ENCODE peak calls at places on chromosomes 4 and X, in ten cellular contexts. One of them, this sample, is unnamed.

GRCh38 chrX:107025538-107025937 is 25.5 kb upstream of the MORC4 start:
- DNase-seq in adipocyte: peak
- DNase-seq in skeletal muscle cell: no peak
- DNase-seq in CD4-positive, CD25-positive, alpha-beta regulatory T cell: no peak
- DNase-seq in effector memory CD4-positive, alpha-beta T cell: no peak
- DNase-seq in choroid plexus epithelial cell: peak
- DNase-seq in neural progenitor cell: peak
- DNase-seq in right atrium auricular region: no peak
- DNase-seq in esophagus squamous epithelium: no peak
- DNase-seq in breast epithelium: no peak
- DNase-seq in this sample: peak

GRCh38 chrX:120235284-120235683 is 15.3 kb upstream of the ZBTB33 start:
- DNase-seq in adipocyte: no peak
- DNase-seq in skeletal muscle cell: no peak
- DNase-seq in CD4-positive, CD25-positive, alpha-beta regulatory T cell: no peak
- DNase-seq in effector memory CD4-positive, alpha-beta T cell: no peak
- DNase-seq in choroid plexus epithelial cell: no peak
- DNase-seq in neural progenitor cell: no peak
- DNase-seq in right atrium auricular region: no peak
- DNase-seq in esophagus squamous epithelium: no peak
- DNase-seq in breast epithelium: no peak
- DNase-seq in this sample: no peak

GRCh38 chr4:83356899-83357661 is 22.4 kb upstream of the HPSE start:
- DNase-seq in adipocyte: peak
- DNase-seq in skeletal muscle cell: peak
- DNase-seq in CD4-positive, CD25-positive, alpha-beta regulatory T cell: no peak
- DNase-seq in effector memory CD4-positive, alpha-beta T cell: no peak
- DNase-seq in choroid plexus epithelial cell: peak
- DNase-seq in neural progenitor cell: no peak
- DNase-seq in right atrium auricular region: no peak
- DNase-seq in esophagus squamous epithelium: no peak
- DNase-seq in breast epithelium: no peak
- DNase-seq in this sample: peak

GRCh38 chr4:19947349-19947748 is 304.4 kb upstream of the SLIT2 start:
- DNase-seq in adipocyte: peak
- DNase-seq in skeletal muscle cell: peak
- DNase-seq in CD4-positive, CD25-positive, alpha-beta regulatory T cell: no peak
- DNase-seq in effector memory CD4-positive, alpha-beta T cell: no peak
- DNase-seq in choroid plexus epithelial cell: peak
- DNase-seq in neural progenitor cell: no peak
- DNase-seq in right atrium auricular region: no peak
- DNase-seq in esophagus squamous epithelium: no peak
- DNase-seq in breast epithelium: no peak
- DNase-seq in this sample: peak

GRCh38 chr4:172892300-172892699 is 276.3 kb upstream of the GALNT7 start:
- DNase-seq in adipocyte: no peak
- DNase-seq in skeletal muscle cell: no peak
- DNase-seq in CD4-positive, CD25-positive, alpha-beta regulatory T cell: no peak
- DNase-seq in effector memory CD4-positive, alpha-beta T cell: no peak
- DNase-seq in choroid plexus epithelial cell: peak
- DNase-seq in neural progenitor cell: peak
- DNase-seq in right atrium auricular region: no peak
- DNase-seq in esophagus squamous epithelium: no peak
- DNase-seq in breast epithelium: no peak
- DNase-seq in this sample: peak

GRCh38 chr4:42609051-42609450 is 47.9 kb downstream of the ATP8A1 start:
- DNase-seq in adipocyte: no peak
- DNase-seq in skeletal muscle cell: no peak
- DNase-seq in CD4-positive, CD25-positive, alpha-beta regulatory T cell: no peak
- DNase-seq in effector memory CD4-positive, alpha-beta T cell: no peak
- DNase-seq in choroid plexus epithelial cell: no peak
- DNase-seq in neural progenitor cell: no peak
- DNase-seq in right atrium auricular region: no peak
- DNase-seq in esophagus squamous epithelium: no peak
- DNase-seq in breast epithelium: no peak
- DNase-seq in this sample: no peak

GRCh38 chrX:94814216-94814615 is 1140.2 kb downstream of the FAM133A start:
- DNase-seq in adipocyte: no peak
- DNase-seq in skeletal muscle cell: no peak
- DNase-seq in CD4-positive, CD25-positive, alpha-beta regulatory T cell: no peak
- DNase-seq in effector memory CD4-positive, alpha-beta T cell: no peak
- DNase-seq in choroid plexus epithelial cell: no peak
- DNase-seq in neural progenitor cell: no peak
- DNase-seq in right atrium auricular region: no peak
- DNase-seq in esophagus squamous epithelium: no peak
- DNase-seq in breast epithelium: no peak
- DNase-seq in this sample: no peak

GRCh38 chr4:142656178-142656577 is 189.9 kb downstream of the INPP4B start:
- DNase-seq in adipocyte: peak
- DNase-seq in skeletal muscle cell: peak
- DNase-seq in CD4-positive, CD25-positive, alpha-beta regulatory T cell: no peak
- DNase-seq in effector memory CD4-positive, alpha-beta T cell: no peak
- DNase-seq in choroid plexus epithelial cell: peak
- DNase-seq in neural progenitor cell: peak
- DNase-seq in right atrium auricular region: no peak
- DNase-seq in esophagus squamous epithelium: no peak
- DNase-seq in breast epithelium: no peak
- DNase-seq in this sample: peak

GRCh38 chrX:151714367-151714766 is 1.5 kb upstream of the FATE1 start:
- DNase-seq in adipocyte: no peak
- DNase-seq in skeletal muscle cell: no peak
- DNase-seq in CD4-positive, CD25-positive, alpha-beta regulatory T cell: no peak
- DNase-seq in effector memory CD4-positive, alpha-beta T cell: no peak
- DNase-seq in choroid plexus epithelial cell: no peak
- DNase-seq in neural progenitor cell: no peak
- DNase-seq in right atrium auricular region: no peak
- DNase-seq in esophagus squamous epithelium: no peak
- DNase-seq in breast epithelium: no peak
- DNase-seq in this sample: no peak

GRCh38 chr4:159374749-159375535 is 272.1 kb downstream of the RAPGEF2 start:
- DNase-seq in adipocyte: peak
- DNase-seq in skeletal muscle cell: peak
- DNase-seq in CD4-positive, CD25-positive, alpha-beta regulatory T cell: no peak
- DNase-seq in effector memory CD4-positive, alpha-beta T cell: no peak
- DNase-seq in choroid plexus epithelial cell: peak
- DNase-seq in neural progenitor cell: no peak
- DNase-seq in right atrium auricular region: no peak
- DNase-seq in esophagus squamous epithelium: no peak
- DNase-seq in breast epithelium: no peak
- DNase-seq in this sample: peak

GRCh38 chrX:153638436-153639176 is 8.4 kb upstream of the DUSP9 start:
- DNase-seq in adipocyte: no peak
- DNase-seq in skeletal muscle cell: no peak
- DNase-seq in CD4-positive, CD25-positive, alpha-beta regulatory T cell: no peak
- DNase-seq in effector memory CD4-positive, alpha-beta T cell: no peak
- DNase-seq in choroid plexus epithelial cell: no peak
- DNase-seq in neural progenitor cell: no peak
- DNase-seq in right atrium auricular region: no peak
- DNase-seq in esophagus squamous epithelium: no peak
- DNase-seq in breast epithelium: no peak
- DNase-seq in this sample: no peak

GRCh38 chrX:17472424-17472823 is 97.4 kb downstream of the NHS start:
- DNase-seq in adipocyte: no peak
- DNase-seq in skeletal muscle cell: no peak
- DNase-seq in CD4-positive, CD25-positive, alpha-beta regulatory T cell: no peak
- DNase-seq in effector memory CD4-positive, alpha-beta T cell: no peak
- DNase-seq in choroid plexus epithelial cell: no peak
- DNase-seq in neural progenitor cell: no peak
- DNase-seq in right atrium auricular region: no peak
- DNase-seq in esophagus squamous epithelium: no peak
- DNase-seq in breast epithelium: no peak
- DNase-seq in this sample: no peak

GRCh38 chr4:39410415-39410814 is 3.7 kb downstream of the KLB start:
- DNase-seq in adipocyte: peak
- DNase-seq in skeletal muscle cell: no peak
- DNase-seq in CD4-positive, CD25-positive, alpha-beta regulatory T cell: no peak
- DNase-seq in effector memory CD4-positive, alpha-beta T cell: no peak
- DNase-seq in choroid plexus epithelial cell: peak
- DNase-seq in neural progenitor cell: no peak
- DNase-seq in right atrium auricular region: no peak
- DNase-seq in esophagus squamous epithelium: no peak
- DNase-seq in breast epithelium: no peak
- DNase-seq in this sample: peak

GRCh38 chr4:186557486-186557885 is 2.1 kb upstream of the MTNR1A start:
- DNase-seq in adipocyte: peak
- DNase-seq in skeletal muscle cell: peak
- DNase-seq in CD4-positive, CD25-positive, alpha-beta regulatory T cell: no peak
- DNase-seq in effector memory CD4-positive, alpha-beta T cell: no peak
- DNase-seq in choroid plexus epithelial cell: peak
- DNase-seq in neural progenitor cell: no peak
- DNase-seq in right atrium auricular region: no peak
- DNase-seq in esophagus squamous epithelium: no peak
- DNase-seq in breast epithelium: no peak
- DNase-seq in this sample: peak

GRCh38 chr4:83629945-83630684 is 94.2 kb downstream of the GPAT3 start:
- DNase-seq in adipocyte: peak
- DNase-seq in skeletal muscle cell: peak
- DNase-seq in CD4-positive, CD25-positive, alpha-beta regulatory T cell: no peak
- DNase-seq in effector memory CD4-positive, alpha-beta T cell: no peak
- DNase-seq in choroid plexus epithelial cell: peak
- DNase-seq in neural progenitor cell: no peak
- DNase-seq in right atrium auricular region: no peak
- DNase-seq in esophagus squamous epithelium: no peak
- DNase-seq in breast epithelium: no peak
- DNase-seq in this sample: peak

GRCh38 chrX:2607113-2607512 is 84.0 kb upstream of the CD99 start:
- DNase-seq in adipocyte: no peak
- DNase-seq in skeletal muscle cell: no peak
- DNase-seq in CD4-positive, CD25-positive, alpha-beta regulatory T cell: no peak
- DNase-seq in effector memory CD4-positive, alpha-beta T cell: no peak
- DNase-seq in choroid plexus epithelial cell: no peak
- DNase-seq in neural progenitor cell: no peak
- DNase-seq in right atrium auricular region: no peak
- DNase-seq in esophagus squamous epithelium: no peak
- DNase-seq in breast epithelium: no peak
- DNase-seq in this sample: no peak
- H3K4me3 ChIP-seq in adipocyte: no peak
- H3K4me3 ChIP-seq in skeletal muscle cell: no peak
- H3K4me3 ChIP-seq in CD4-positive, CD25-positive, alpha-beta regulatory T cell: no peak
- H3K4me3 ChIP-seq in effector memory CD4-positive, alpha-beta T cell: no peak
- H3K4me3 ChIP-seq in choroid plexus epithelial cell: no peak
- H3K4me3 ChIP-seq in neural progenitor cell: no peak
- H3K4me3 ChIP-seq in right atrium auricular region: no peak
- H3K4me3 ChIP-seq in esophagus squamous epithelium: no peak
- H3K4me3 ChIP-seq in breast epithelium: no peak
- H3K4me3 ChIP-seq in this sample: no peak

DNA sequence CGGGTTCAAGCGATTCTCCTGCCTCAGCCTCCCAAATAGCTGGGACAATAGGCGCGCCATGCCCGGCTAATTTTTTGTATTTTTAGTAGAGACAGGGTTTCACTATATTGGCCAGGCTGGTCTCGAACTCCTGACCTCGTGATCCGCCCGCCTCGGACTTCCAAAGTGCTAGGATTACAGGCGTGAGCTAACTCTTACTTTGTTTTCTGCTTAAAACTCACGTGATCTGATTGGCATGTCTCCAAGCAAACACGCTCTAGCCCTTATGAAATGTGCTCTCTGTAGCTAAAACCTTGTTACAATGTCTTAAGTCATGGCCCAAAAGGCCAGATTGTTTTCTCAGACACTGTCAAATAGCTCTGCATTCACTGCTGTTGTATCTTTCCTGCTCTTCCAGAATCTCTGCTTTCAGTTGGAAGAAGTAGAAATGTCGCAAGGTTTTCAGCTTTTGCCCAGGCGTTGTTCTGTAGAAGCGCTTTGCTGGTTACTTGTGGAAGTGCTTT is 39.7 kb upstream of the OGT start:
- DNase-seq in adipocyte: no peak
- DNase-seq in skeletal muscle cell: no peak
- DNase-seq in CD4-positive, CD25-positive, alpha-beta regulatory T cell: no peak
- DNase-seq in effector memory CD4-positive, alpha-beta T cell: no peak
- DNase-seq in choroid plexus epithelial cell: peak
- DNase-seq in neural progenitor cell: no peak
- DNase-seq in right atrium auricular region: no peak
- DNase-seq in esophagus squamous epithelium: no peak
- DNase-seq in breast epithelium: no peak
- DNase-seq in this sample: peak
- H3K4me3 ChIP-seq in adipocyte: peak
- H3K4me3 ChIP-seq in skeletal muscle cell: peak
- H3K4me3 ChIP-seq in CD4-positive, CD25-positive, alpha-beta regulatory T cell: no peak
- H3K4me3 ChIP-seq in effector memory CD4-positive, alpha-beta T cell: no peak
- H3K4me3 ChIP-seq in choroid plexus epithelial cell: no peak
- H3K4me3 ChIP-seq in neural progenitor cell: no peak
- H3K4me3 ChIP-seq in right atrium auricular region: peak
- H3K4me3 ChIP-seq in esophagus squamous epithelium: peak
- H3K4me3 ChIP-seq in breast epithelium: peak
- H3K4me3 ChIP-seq in this sample: peak

DNA sequence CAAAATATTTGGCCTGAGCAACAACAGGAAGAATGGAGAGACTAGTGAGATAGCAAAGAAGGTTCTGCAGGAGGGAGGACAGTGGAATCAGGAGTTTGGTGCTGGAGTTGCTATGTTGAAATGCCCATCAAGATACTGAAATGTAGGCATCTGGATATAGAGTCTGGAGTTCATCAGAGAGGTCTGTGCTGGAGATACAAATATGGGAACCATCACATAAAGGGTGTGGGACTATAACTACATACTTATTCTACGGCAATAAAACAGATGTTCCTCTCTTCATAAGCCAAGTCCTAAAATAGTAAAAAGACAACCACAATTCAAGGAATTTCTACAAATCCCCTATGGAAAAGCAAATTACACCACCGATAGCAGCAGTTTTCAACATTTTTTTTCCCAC is 1.7 kb downstream of the MED14 start:
- DNase-seq in adipocyte: peak
- DNase-seq in skeletal muscle cell: no peak
- DNase-seq in CD4-positive, CD25-positive, alpha-beta regulatory T cell: no peak
- DNase-seq in effector memory CD4-positive, alpha-beta T cell: no peak
- DNase-seq in choroid plexus epithelial cell: no peak
- DNase-seq in neural progenitor cell: no peak
- DNase-seq in right atrium auricular region: no peak
- DNase-seq in esophagus squamous epithelium: no peak
- DNase-seq in breast epithelium: no peak
- DNase-seq in this sample: peak
- H3K4me3 ChIP-seq in adipocyte: peak
- H3K4me3 ChIP-seq in skeletal muscle cell: peak
- H3K4me3 ChIP-seq in CD4-positive, CD25-positive, alpha-beta regulatory T cell: peak
- H3K4me3 ChIP-seq in effector memory CD4-positive, alpha-beta T cell: no peak
- H3K4me3 ChIP-seq in choroid plexus epithelial cell: peak
- H3K4me3 ChIP-seq in neural progenitor cell: peak
- H3K4me3 ChIP-seq in right atrium auricular region: peak
- H3K4me3 ChIP-seq in esophagus squamous epithelium: peak
- H3K4me3 ChIP-seq in breast epithelium: no peak
- H3K4me3 ChIP-seq in this sample: peak

DNA sequence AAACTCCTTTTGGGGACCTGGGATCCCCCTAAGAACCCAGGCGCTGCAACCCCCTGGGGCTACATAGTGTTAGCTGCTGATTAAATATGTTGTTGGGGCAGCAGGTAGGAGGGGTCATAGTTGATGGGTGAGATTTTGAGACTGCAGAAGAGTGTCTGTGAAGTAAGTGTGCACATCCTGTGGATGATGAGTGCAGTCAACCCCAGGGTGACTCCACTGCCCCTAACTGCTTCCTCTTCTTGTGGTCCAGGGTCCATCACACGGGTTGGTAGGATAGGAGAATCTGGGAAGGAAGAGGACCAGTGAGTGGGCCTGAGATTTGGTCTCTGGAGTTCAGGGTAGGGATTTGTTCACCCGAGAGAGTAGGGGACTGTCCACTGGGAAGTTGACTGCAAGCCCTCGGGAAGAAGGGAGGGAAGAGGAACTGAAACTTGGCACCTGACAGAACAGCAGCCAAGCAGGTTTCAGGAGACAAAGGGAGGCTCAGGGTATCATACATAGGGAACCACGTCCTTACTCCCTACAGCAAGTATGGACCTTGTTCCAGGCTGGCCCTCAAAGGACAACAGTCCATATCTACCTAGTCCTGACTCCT is 8.5 kb downstream of the DLG3 start:
- DNase-seq in adipocyte: no peak
- DNase-seq in skeletal muscle cell: no peak
- DNase-seq in CD4-positive, CD25-positive, alpha-beta regulatory T cell: no peak
- DNase-seq in effector memory CD4-positive, alpha-beta T cell: no peak
- DNase-seq in choroid plexus epithelial cell: no peak
- DNase-seq in neural progenitor cell: no peak
- DNase-seq in right atrium auricular region: no peak
- DNase-seq in esophagus squamous epithelium: no peak
- DNase-seq in breast epithelium: no peak
- DNase-seq in this sample: no peak
- H3K4me3 ChIP-seq in adipocyte: peak
- H3K4me3 ChIP-seq in skeletal muscle cell: peak
- H3K4me3 ChIP-seq in CD4-positive, CD25-positive, alpha-beta regulatory T cell: peak
- H3K4me3 ChIP-seq in effector memory CD4-positive, alpha-beta T cell: peak
- H3K4me3 ChIP-seq in choroid plexus epithelial cell: no peak
- H3K4me3 ChIP-seq in neural progenitor cell: peak
- H3K4me3 ChIP-seq in right atrium auricular region: peak
- H3K4me3 ChIP-seq in esophagus squamous epithelium: peak
- H3K4me3 ChIP-seq in breast epithelium: peak
- H3K4me3 ChIP-seq in this sample: peak

This sample was measured in fibroblast of the aortic adventitia.